ENCODE peak calls at places on chromosome 9, in nine cellular contexts. M is fibroblast of the aortic adventitia; C is skeletal muscle cell; K is endodermal cell; E is fibroblast of mammary gland; U is IMR-90; B is A549; R is CD4-positive, CD25-positive, alpha-beta regulatory T cell; O is right atrium auricular region. N is an unnamed sample.

GRCh38 chr9:116149844-116150243 is 3.7 kb upstream of the PAPPA start:
- DNase-seq in M (no peak), C (no peak), K (peak), E (peak), U (no peak), B (no peak), R (no peak), O (no peak), N (peak)

GRCh38 chr9:120711354-120711753 is 2.9 kb downstream of the MEGF9 start:
- DNase-seq in M (peak), C (no peak), K (no peak), E (peak), U (no peak), B (peak), R (no peak), O (no peak), N (peak)

GRCh38 chr9:136078498-136079011 is 16.5 kb downstream of the NACC2 start:
- DNase-seq in M (no peak), C (no peak), K (no peak), E (no peak), U (no peak), B (no peak), R (no peak), O (no peak), N (peak)

GRCh38 chr9:125409637-125410521 is 148.3 kb downstream of the GAPVD1 start:
- DNase-seq in M (no peak), C (no peak), K (peak), E (peak), U (peak), B (peak), R (no peak), O (no peak), N (peak)

GRCh38 chr9:110875275-110875674 is 163.0 kb downstream of the LPAR1 start:
- DNase-seq in M (no peak), C (no peak), K (peak), E (no peak), U (no peak), B (no peak), R (no peak), O (peak), N (peak)

GRCh38 chr9:37455884-37456647 is 9.2 kb downstream of the ZBTB5 start:
- DNase-seq in M (no peak), C (no peak), K (no peak), E (no peak), U (no peak), B (no peak), R (no peak), O (no peak), N (no peak)

GRCh38 chr9:72981433-72981832 is 28.6 kb upstream of the ALDH1A1 start:
- DNase-seq in M (no peak), C (no peak), K (no peak), E (no peak), U (no peak), B (no peak), R (no peak), O (no peak), N (no peak)

GRCh38 chr9:135923508-135923907 is 16.2 kb upstream of the CAMSAP1 start:
- DNase-seq in M (no peak), C (no peak), K (no peak), E (no peak), U (no peak), B (no peak), R (no peak), O (no peak), N (peak)

GRCh38 chr9:22817181-22817580 is 370.6 kb downstream of the DMRTA1 start:
- DNase-seq in M (peak), C (peak), K (no peak), E (peak), U (peak), B (no peak), R (no peak), O (no peak), N (no peak)

GRCh38 chr9:97808972-97809371 is 44.1 kb upstream of the FOXE1 start:
- DNase-seq in M (peak), C (no peak), K (no peak), E (no peak), U (no peak), B (no peak), R (no peak), O (no peak), N (no peak)

DNA sequence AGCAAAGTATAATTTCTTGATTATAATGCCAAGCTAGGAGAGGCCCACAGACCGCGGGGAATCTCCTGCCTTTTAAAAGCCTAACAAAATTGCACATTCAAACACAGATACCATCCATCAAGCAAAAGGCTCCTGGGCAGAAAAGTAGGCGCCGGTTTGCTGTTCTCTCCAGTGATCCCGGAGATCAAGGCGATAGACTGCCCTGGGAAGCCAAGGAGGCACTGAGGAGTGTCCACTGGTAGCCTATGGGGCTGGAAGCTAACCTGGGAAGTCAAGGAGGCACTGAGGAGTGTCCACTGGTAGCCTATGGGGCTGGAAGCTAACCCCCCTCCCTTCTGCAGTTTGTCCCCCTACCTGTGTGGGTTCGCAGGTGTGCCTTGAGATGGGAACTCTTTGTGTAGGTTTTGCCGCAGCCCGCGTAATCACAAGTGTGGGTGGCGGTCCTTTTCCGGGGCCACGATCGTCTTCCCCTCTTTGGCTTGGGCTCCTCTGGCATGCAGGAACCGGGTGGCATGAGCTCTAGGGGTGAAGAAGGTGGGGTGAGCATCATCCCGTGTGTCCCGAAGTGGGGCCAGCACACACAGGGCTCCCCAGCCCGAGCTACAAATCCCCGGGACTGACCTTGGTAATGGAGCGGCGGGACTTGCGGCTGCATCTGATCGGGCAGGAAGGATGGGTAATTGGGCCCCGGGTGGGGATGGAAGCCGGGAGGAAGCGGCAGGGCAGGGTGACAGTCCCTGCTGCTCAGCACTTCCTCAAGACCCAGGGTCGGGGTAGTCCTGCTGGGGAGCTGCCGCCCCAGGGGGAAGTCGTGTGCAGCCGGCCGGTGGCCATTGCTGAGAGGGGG is 2.7 kb downstream of the KLF4 start:
- DNase-seq in M (peak), C (no peak), K (peak), E (peak), U (no peak), B (no peak), R (no peak), O (no peak), N (no peak)
- H3K4me3 ChIP-seq in M (peak), C (peak), K (no peak), E (peak), U (peak), B (no peak), R (no peak), O (peak), N (peak)

GRCh38 chr9:132164604-132165362 is 2.9 kb downstream of the NTNG2 start:
- DNase-seq in M (peak), C (peak), K (peak), E (peak), U (no peak), B (no peak), R (no peak), O (peak), N (peak)

GRCh38 chr9:132163876-132164603 is 2.2 kb downstream of the NTNG2 start:
- DNase-seq in M (no peak), C (no peak), K (peak), E (no peak), U (no peak), B (no peak), R (no peak), O (no peak), N (peak)

GRCh38 chr9:132162764-132163456 is 1.1 kb downstream of the NTNG2 start:
- DNase-seq in M (no peak), C (no peak), K (peak), E (no peak), U (no peak), B (no peak), R (no peak), O (no peak), N (peak)

GRCh38 chr9:132161743-132162187 is at the start of gene NTNG2:
- DNase-seq in M (no peak), C (no peak), K (no peak), E (no peak), U (no peak), B (no peak), R (no peak), O (no peak), N (no peak)

DNA sequence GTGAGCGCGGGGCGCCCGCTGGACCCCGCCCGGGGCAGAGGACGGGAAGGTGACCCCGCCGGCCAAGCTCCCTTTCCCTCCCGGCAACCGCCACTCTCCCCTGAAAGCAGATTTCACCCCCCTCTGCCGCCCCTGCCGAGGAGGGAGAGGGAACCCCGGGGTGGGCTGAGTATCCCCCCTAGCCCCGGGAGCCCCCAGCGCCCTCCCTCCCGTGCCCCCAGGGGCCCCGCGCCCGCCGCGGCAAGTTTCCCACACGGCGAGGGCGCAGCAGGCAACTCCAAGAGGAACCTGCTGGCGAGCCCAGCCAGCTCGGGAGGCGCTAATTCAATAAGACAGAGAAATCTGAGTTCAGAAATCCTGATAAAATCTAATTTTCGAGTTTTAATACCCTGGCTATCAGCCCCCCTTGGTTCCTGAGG is 1.6 kb downstream of the NTNG2 start:
- DNase-seq in M (no peak), C (no peak), K (peak), E (peak), U (peak), B (no peak), R (no peak), O (no peak), N (no peak)
- H3K4me3 ChIP-seq in M (peak), C (peak), K (no peak), E (no peak), U (no peak), B (peak), R (no peak), O (peak), N (peak)

GRCh38 chr9:3730527-3730926 is 204.7 kb upstream of the RFX3 start:
- DNase-seq in M (no peak), C (no peak), K (no peak), E (no peak), U (no peak), B (no peak), R (no peak), O (no peak), N (no peak)
- H3K4me3 ChIP-seq in M (no peak), C (no peak), K (no peak), E (no peak), U (no peak), B (no peak), R (peak), O (no peak), N (no peak)

DNA sequence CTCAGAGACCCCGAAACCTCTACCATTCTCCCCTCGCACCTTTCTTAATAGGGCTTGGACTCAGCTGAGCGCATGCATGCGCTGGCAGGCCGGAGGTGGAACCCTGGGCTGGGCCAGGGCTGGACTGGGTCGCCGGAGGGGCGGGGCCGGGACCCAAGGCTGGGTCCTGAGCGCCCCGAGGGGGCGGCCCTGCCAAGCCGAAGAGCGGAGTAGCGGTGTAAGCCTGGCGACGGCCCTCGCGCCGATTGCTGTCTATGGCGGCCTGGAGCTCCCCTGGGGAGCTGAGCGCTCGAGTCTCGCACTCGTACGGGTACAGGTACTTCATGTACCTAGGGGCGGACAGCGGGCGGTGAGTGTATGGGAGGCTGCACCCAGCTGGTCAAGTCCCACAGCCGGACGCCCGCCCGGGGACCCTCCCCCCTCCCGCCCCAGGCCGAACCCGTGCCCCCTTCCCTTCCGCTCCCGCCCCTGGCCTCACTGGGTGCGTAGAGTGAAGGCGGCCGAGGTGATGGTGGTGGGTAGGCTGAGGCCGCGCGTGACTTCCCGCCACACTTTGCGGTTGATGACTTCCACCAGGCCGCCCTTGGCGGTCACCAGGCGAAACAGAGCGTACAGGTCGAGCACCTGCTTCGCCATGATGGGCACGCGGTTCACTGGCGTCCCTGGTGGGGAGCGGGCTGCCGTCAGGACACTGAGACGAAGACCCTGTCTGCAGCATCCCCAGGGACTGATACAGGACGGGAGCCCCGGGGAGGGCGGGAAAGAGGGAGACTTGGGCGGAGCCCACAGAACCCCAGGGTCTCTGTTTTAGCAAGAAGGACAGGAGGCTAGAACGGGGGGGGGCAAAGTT is 3.3 kb upstream of the DCTN3 start:
- DNase-seq in M (no peak), C (no peak), K (no peak), E (no peak), U (no peak), B (no peak), R (no peak), O (no peak), N (peak)
- H3K4me3 ChIP-seq in M (no peak), C (no peak), K (no peak), E (no peak), U (no peak), B (no peak), R (no peak), O (no peak), N (no peak)

GRCh38 chr9:12785941-12786340 is 11.1 kb downstream of the LURAP1L start:
- DNase-seq in M (no peak), C (no peak), K (no peak), E (no peak), U (no peak), B (no peak), R (no peak), O (no peak), N (no peak)

GRCh38 chr9:12781334-12781733 is 6.5 kb downstream of the LURAP1L start:
- DNase-seq in M (no peak), C (no peak), K (no peak), E (no peak), U (no peak), B (no peak), R (no peak), O (no peak), N (no peak)

GRCh38 chr9:12785251-12785880 is 10.5 kb downstream of the LURAP1L start:
- DNase-seq in M (peak), C (peak), K (no peak), E (peak), U (peak), B (no peak), R (no peak), O (no peak), N (no peak)

GRCh38 chr9:12783767-12784460 is 9.1 kb downstream of the LURAP1L start:
- DNase-seq in M (no peak), C (no peak), K (no peak), E (no peak), U (no peak), B (no peak), R (no peak), O (no peak), N (no peak)

GRCh38 chr9:12784461-12785250 is 9.8 kb downstream of the LURAP1L start:
- DNase-seq in M (peak), C (peak), K (no peak), E (peak), U (peak), B (peak), R (no peak), O (peak), N (no peak)
- H3K4me3 ChIP-seq in M (peak), C (no peak), K (no peak), E (no peak), U (no peak), B (peak), R (no peak), O (no peak), N (no peak)

GRCh38 chr9:114419796-114420195 is 32.0 kb upstream of the AKNA start:
- DNase-seq in M (no peak), C (no peak), K (no peak), E (no peak), U (no peak), B (no peak), R (no peak), O (no peak), N (peak)

GRCh38 chr9:114423181-114423580 is 35.4 kb upstream of the AKNA start:
- DNase-seq in M (no peak), C (no peak), K (no peak), E (no peak), U (no peak), B (no peak), R (no peak), O (no peak), N (no peak)

GRCh38 chr9:114418053-114418452 is 30.3 kb upstream of the AKNA start:
- DNase-seq in M (no peak), C (no peak), K (no peak), E (no peak), U (no peak), B (no peak), R (no peak), O (no peak), N (peak)

GRCh38 chr9:114424126-114424525 is 36.3 kb upstream of the AKNA start:
- DNase-seq in M (no peak), C (no peak), K (no peak), E (no peak), U (no peak), B (no peak), R (no peak), O (no peak), N (peak)

GRCh38 chr9:114421147-114421546 is 33.4 kb upstream of the AKNA start:
- DNase-seq in M (no peak), C (no peak), K (no peak), E (no peak), U (no peak), B (no peak), R (no peak), O (no peak), N (peak)
- H3K4me3 ChIP-seq in M (no peak), C (no peak), K (no peak), E (no peak), U (no peak), B (no peak), R (no peak), O (no peak), N (no peak)

DNA sequence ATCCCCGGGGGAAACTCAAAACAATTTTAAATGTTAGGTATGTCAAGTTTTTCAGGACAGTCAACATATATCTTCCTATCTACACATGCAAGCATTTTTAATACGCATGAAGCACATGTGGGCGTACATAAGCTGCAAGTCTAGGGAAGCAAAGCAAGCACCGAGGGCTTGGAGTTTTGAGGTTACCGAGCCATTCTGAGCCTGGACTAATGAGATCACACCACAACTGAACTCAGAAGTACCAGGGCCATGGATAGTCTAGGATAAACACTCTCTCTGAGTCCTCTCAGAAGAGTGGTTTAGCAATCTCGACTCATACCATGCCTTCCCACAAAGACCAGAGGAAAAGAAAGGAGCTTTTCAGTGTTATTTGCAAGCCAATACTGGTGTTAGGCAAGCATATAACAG is 154.2 kb downstream of the AUH start:
- DNase-seq in M (peak), C (peak), K (no peak), E (peak), U (peak), B (no peak), R (no peak), O (no peak), N (no peak)
- H3K4me3 ChIP-seq in M (no peak), C (no peak), K (no peak), E (no peak), U (no peak), B (no peak), R (peak), O (peak), N (no peak)

DNA sequence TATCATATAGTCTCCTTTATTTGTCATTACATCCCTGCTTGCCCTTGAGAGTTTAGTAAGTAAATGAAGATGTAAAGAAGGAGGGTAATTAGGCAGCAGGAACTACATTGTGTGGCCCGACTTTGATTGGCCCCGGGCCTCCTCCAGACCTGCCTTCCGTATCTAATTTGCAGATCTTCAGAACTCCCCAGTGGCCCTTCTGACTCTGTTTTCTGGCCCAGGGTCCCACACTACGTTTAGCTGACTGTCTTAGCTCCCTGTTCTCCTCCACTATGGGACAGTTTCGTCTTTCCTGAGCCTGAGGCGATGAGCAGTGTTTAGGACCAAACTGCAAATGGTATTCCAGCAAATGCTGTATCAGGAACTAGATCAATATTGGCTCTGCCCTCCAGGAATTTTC is 21.6 kb upstream of the CTSL start:
- DNase-seq in M (no peak), C (no peak), K (peak), E (no peak), U (no peak), B (no peak), R (no peak), O (no peak), N (no peak)
- H3K4me3 ChIP-seq in M (no peak), C (no peak), K (no peak), E (no peak), U (no peak), B (no peak), R (no peak), O (no peak), N (no peak)

GRCh38 chr9:33297455-33297854 is 7.1 kb downstream of the NFX1 start:
- DNase-seq in M (no peak), C (no peak), K (no peak), E (no peak), U (no peak), B (no peak), R (no peak), O (no peak), N (no peak)
- H3K4me3 ChIP-seq in M (no peak), C (no peak), K (no peak), E (no peak), U (no peak), B (no peak), R (peak), O (no peak), N (no peak)

GRCh38 chr9:16221822-16222547 is 648.5 kb downstream of the BNC2 start:
- DNase-seq in M (peak), C (peak), K (no peak), E (peak), U (no peak), B (no peak), R (no peak), O (no peak), N (peak)
- H3K4me3 ChIP-seq in M (no peak), C (no peak), K (no peak), E (no peak), U (no peak), B (no peak), R (no peak), O (no peak), N (no peak)